ENCODE peak calls at places on chromosome 1, in four cellular contexts. One of them, this sample, is unnamed. For H3K27me3, the result is how much of the 10 kb centered on the place peaks cover.

GRCh38 chr1:19257178-19257914 is 5.7 kb downstream of the MRTO4 start:
- DNase-seq in heart left ventricle: peak
- DNase-seq in vagina: no peak
- DNase-seq in left ventricle myocardium inferior: no peak
- DNase-seq in this sample: no peak

GRCh38 chr1:191034126-191034525 is 556.5 kb upstream of the BRINP3 start:
- DNase-seq in heart left ventricle: no peak
- DNase-seq in vagina: no peak
- DNase-seq in left ventricle myocardium inferior: no peak
- DNase-seq in this sample: no peak

GRCh38 chr1:41073971-41074370 is 52.4 kb upstream of the SLFNL1 start:
- DNase-seq in heart left ventricle: no peak
- DNase-seq in vagina: no peak
- DNase-seq in left ventricle myocardium inferior: no peak
- DNase-seq in this sample: no peak

GRCh38 chr1:25083481-25084345 is 148.6 kb downstream of the SYF2 start:
- DNase-seq in heart left ventricle: no peak
- DNase-seq in vagina: no peak
- DNase-seq in left ventricle myocardium inferior: no peak
- DNase-seq in this sample: no peak

GRCh38 chr1:117121589-117122296 is at the start of gene TRIM45:
- DNase-seq in heart left ventricle: peak
- DNase-seq in vagina: peak
- DNase-seq in left ventricle myocardium inferior: peak
- DNase-seq in this sample: peak

GRCh38 chr1:56576880-56577858 is 2.2 kb downstream of the PLPP3 start:
- DNase-seq in heart left ventricle: no peak
- DNase-seq in vagina: no peak
- DNase-seq in left ventricle myocardium inferior: no peak
- DNase-seq in this sample: no peak

GRCh38 chr1:26130695-26131094 is 19.1 kb downstream of the PDIK1L start:
- DNase-seq in heart left ventricle: no peak
- DNase-seq in vagina: no peak
- DNase-seq in left ventricle myocardium inferior: no peak
- DNase-seq in this sample: no peak

GRCh38 chr1:86542626-86543025 is 4.3 kb upstream of the CLCA4 start:
- DNase-seq in heart left ventricle: no peak
- DNase-seq in vagina: no peak
- DNase-seq in left ventricle myocardium inferior: no peak
- DNase-seq in this sample: no peak

GRCh38 chr1:96159379-96159778 is 562.2 kb upstream of the PTBP2 start:
- DNase-seq in heart left ventricle: no peak
- DNase-seq in vagina: no peak
- DNase-seq in left ventricle myocardium inferior: no peak
- DNase-seq in this sample: no peak

GRCh38 chr1:214952648-214953047 is 129.9 kb upstream of the KCNK2 start:
- DNase-seq in heart left ventricle: no peak
- DNase-seq in vagina: no peak
- DNase-seq in left ventricle myocardium inferior: no peak
- DNase-seq in this sample: no peak

GRCh38 chr1:185337221-185337620 is 20.2 kb upstream of the IVNS1ABP start:
- DNase-seq in heart left ventricle: no peak
- DNase-seq in vagina: no peak
- DNase-seq in left ventricle myocardium inferior: no peak
- DNase-seq in this sample: no peak

GRCh38 chr1:64308856-64309255 is 105.4 kb downstream of the UBE2U start:
- DNase-seq in heart left ventricle: no peak
- DNase-seq in vagina: no peak
- DNase-seq in left ventricle myocardium inferior: no peak
- DNase-seq in this sample: no peak

GRCh38 chr1:25519624-25520023 is 23.8 kb upstream of the LDLRAP1 start:
- DNase-seq in heart left ventricle: no peak
- DNase-seq in vagina: no peak
- DNase-seq in left ventricle myocardium inferior: no peak
- DNase-seq in this sample: no peak

GRCh38 chr1:55209247-55209646 is 5.9 kb downstream of the USP24 start:
- DNase-seq in heart left ventricle: no peak
- DNase-seq in vagina: no peak
- DNase-seq in left ventricle myocardium inferior: no peak
- DNase-seq in this sample: no peak

GRCh38 chr1:44676484-44677200 is 2.1 kb downstream of the ARMH1 start:
- DNase-seq in heart left ventricle: no peak
- DNase-seq in vagina: no peak
- DNase-seq in left ventricle myocardium inferior: no peak
- DNase-seq in this sample: no peak

GRCh38 chr1:233033366-233033765 is 83.0 kb downstream of the NTPCR start:
- DNase-seq in heart left ventricle: no peak
- DNase-seq in vagina: no peak
- DNase-seq in left ventricle myocardium inferior: no peak
- DNase-seq in this sample: no peak

GRCh38 chr1:30747028-30748008 is 10.3 kb downstream of the LAPTM5 start:
- DNase-seq in heart left ventricle: no peak
- DNase-seq in vagina: no peak
- DNase-seq in left ventricle myocardium inferior: no peak
- DNase-seq in this sample: no peak
- H3K27ac ChIP-seq in heart left ventricle: no peak
- H3K27ac ChIP-seq in vagina: no peak
- H3K27ac ChIP-seq in left ventricle myocardium inferior: no peak
- H3K27ac ChIP-seq in this sample: no peak

GRCh38 chr1:22711071-22711470 is 432 bp downstream of the EPHB2 start:
- DNase-seq in heart left ventricle: no peak
- DNase-seq in vagina: no peak
- DNase-seq in left ventricle myocardium inferior: no peak
- DNase-seq in this sample: no peak
- H3K27me3 ChIP-seq in heart left ventricle: under half
- H3K27me3 ChIP-seq in vagina: under half
- H3K27me3 ChIP-seq in left ventricle myocardium inferior: half or more
- H3K27me3 ChIP-seq in this sample: under half

GRCh38 chr1:39635871-39636210 is 3.6 kb downstream of the HEYL start:
- DNase-seq in heart left ventricle: no peak
- DNase-seq in vagina: no peak
- DNase-seq in left ventricle myocardium inferior: no peak
- DNase-seq in this sample: no peak
- H3K4me3 ChIP-seq in heart left ventricle: peak
- H3K4me3 ChIP-seq in vagina: no peak
- H3K4me3 ChIP-seq in left ventricle myocardium inferior: peak
- H3K4me3 ChIP-seq in this sample: peak

GRCh38 chr1:94027735-94028515 is 93.0 kb downstream of the ABCA4 start:
- DNase-seq in heart left ventricle: no peak
- DNase-seq in vagina: no peak
- DNase-seq in left ventricle myocardium inferior: no peak
- DNase-seq in this sample: no peak
- H3K27ac ChIP-seq in heart left ventricle: no peak
- H3K27ac ChIP-seq in vagina: no peak
- H3K27ac ChIP-seq in left ventricle myocardium inferior: no peak
- H3K27ac ChIP-seq in this sample: no peak

GRCh38 chr1:208101661-208102431 is 142.3 kb downstream of the PLXNA2 start:
- DNase-seq in heart left ventricle: peak
- DNase-seq in vagina: no peak
- DNase-seq in left ventricle myocardium inferior: no peak
- DNase-seq in this sample: no peak
- H3K27me3 ChIP-seq in heart left ventricle: under half
- H3K27me3 ChIP-seq in vagina: under half
- H3K27me3 ChIP-seq in left ventricle myocardium inferior: under half
- H3K27me3 ChIP-seq in this sample: under half

GRCh38 chr1:27891196-27891889 is 19.0 kb downstream of the THEMIS2 start:
- DNase-seq in heart left ventricle: no peak
- DNase-seq in vagina: no peak
- DNase-seq in left ventricle myocardium inferior: no peak
- DNase-seq in this sample: no peak
- H3K4me3 ChIP-seq in heart left ventricle: no peak
- H3K4me3 ChIP-seq in vagina: no peak
- H3K4me3 ChIP-seq in left ventricle myocardium inferior: no peak
- H3K4me3 ChIP-seq in this sample: no peak

GRCh38 chr1:52834798-52835197 is 7.8 kb upstream of the ZYG11A start:
- DNase-seq in heart left ventricle: no peak
- DNase-seq in vagina: no peak
- DNase-seq in left ventricle myocardium inferior: no peak
- DNase-seq in this sample: no peak

GRCh38 chr1:52836035-52836434 is 6.5 kb upstream of the ZYG11A start:
- DNase-seq in heart left ventricle: no peak
- DNase-seq in vagina: no peak
- DNase-seq in left ventricle myocardium inferior: no peak
- DNase-seq in this sample: no peak
- H3K27ac ChIP-seq in heart left ventricle: no peak
- H3K27ac ChIP-seq in vagina: no peak
- H3K27ac ChIP-seq in left ventricle myocardium inferior: no peak
- H3K27ac ChIP-seq in this sample: no peak